ENCODE peak calls at places on chromosomes 5 and 9, in ten cellular contexts. Y, F, N, X, Q, A, B, C, H and V are unnamed samples.

GRCh38 chr9:110293246-110293645 is 36.9 kb upstream of the TXN start:
- DNase-seq in Y (no peak), F (no peak), N (no peak), X (no peak), Q (peak), A (no peak), B (no peak), C (no peak), H (no peak), V (no peak)

GRCh38 chr5:131224387-131225191 is 39.3 kb upstream of the CDC42SE2 start:
- DNase-seq in Y (peak), F (no peak), N (no peak), X (no peak), Q (no peak), A (no peak), B (peak), C (no peak), H (peak), V (peak)

GRCh38 chr9:93020785-93021670 is 37.5 kb upstream of the SUSD3 start:
- DNase-seq in Y (no peak), F (no peak), N (peak), X (no peak), Q (no peak), A (peak), B (no peak), C (no peak), H (no peak), V (no peak)

GRCh38 chr5:166083183-166083959 is 2208.1 kb upstream of the WWC1 start:
- DNase-seq in Y (no peak), F (no peak), N (no peak), X (no peak), Q (no peak), A (no peak), B (no peak), C (no peak), H (no peak), V (no peak)

GRCh38 chr9:72324974-72325373 is 40.0 kb downstream of the ZFAND5 start:
- DNase-seq in Y (no peak), F (no peak), N (no peak), X (no peak), Q (no peak), A (no peak), B (no peak), C (no peak), H (no peak), V (no peak)

GRCh38 chr5:91670565-91670964 is 287.4 kb upstream of the ARRDC3 start:
- DNase-seq in Y (no peak), F (no peak), N (no peak), X (no peak), Q (no peak), A (no peak), B (no peak), C (no peak), H (no peak), V (no peak)

GRCh38 chr5:169416583-169417196 is 115.8 kb upstream of the SLIT3 start:
- DNase-seq in Y (no peak), F (peak), N (peak), X (no peak), Q (peak), A (no peak), B (peak), C (peak), H (peak), V (peak)

GRCh38 chr9:93228453-93228852 is 44.5 kb downstream of the WNK2 start:
- DNase-seq in Y (no peak), F (no peak), N (no peak), X (no peak), Q (no peak), A (no peak), B (peak), C (no peak), H (no peak), V (no peak)

GRCh38 chr5:132228241-132229035 is 785 bp upstream of the P4HA2 start:
- DNase-seq in Y (no peak), F (no peak), N (no peak), X (no peak), Q (no peak), A (no peak), B (no peak), C (no peak), H (peak), V (no peak)

GRCh38 chr9:75941066-75941465 is 50.6 kb downstream of the PCSK5 start:
- DNase-seq in Y (no peak), F (no peak), N (no peak), X (no peak), Q (no peak), A (no peak), B (no peak), C (peak), H (peak), V (no peak)

GRCh38 chr9:24846248-24846912 is 300.7 kb upstream of the IZUMO3 start:
- DNase-seq in Y (no peak), F (no peak), N (no peak), X (no peak), Q (no peak), A (no peak), B (no peak), C (no peak), H (no peak), V (peak)

GRCh38 chr5:74262810-74263209 is 377.7 kb downstream of the ENC1 start:
- DNase-seq in Y (no peak), F (no peak), N (no peak), X (no peak), Q (no peak), A (no peak), B (no peak), C (no peak), H (no peak), V (no peak)

GRCh38 chr5:59893436-59894227 is at the start of gene PDE4D:
- DNase-seq in Y (peak), F (peak), N (no peak), X (peak), Q (peak), A (no peak), B (peak), C (peak), H (peak), V (peak)

GRCh38 chr5:32574540-32575175 is 10.7 kb upstream of the SUB1 start:
- DNase-seq in Y (no peak), F (no peak), N (no peak), X (no peak), Q (no peak), A (no peak), B (no peak), C (no peak), H (no peak), V (no peak)
- TF ChIP-seq CTCF in Y (no peak), F (no peak), N (no peak), X (no peak), Q (no peak), A (no peak), B (no peak), C (no peak), H (no peak), V (no peak)

DNA sequence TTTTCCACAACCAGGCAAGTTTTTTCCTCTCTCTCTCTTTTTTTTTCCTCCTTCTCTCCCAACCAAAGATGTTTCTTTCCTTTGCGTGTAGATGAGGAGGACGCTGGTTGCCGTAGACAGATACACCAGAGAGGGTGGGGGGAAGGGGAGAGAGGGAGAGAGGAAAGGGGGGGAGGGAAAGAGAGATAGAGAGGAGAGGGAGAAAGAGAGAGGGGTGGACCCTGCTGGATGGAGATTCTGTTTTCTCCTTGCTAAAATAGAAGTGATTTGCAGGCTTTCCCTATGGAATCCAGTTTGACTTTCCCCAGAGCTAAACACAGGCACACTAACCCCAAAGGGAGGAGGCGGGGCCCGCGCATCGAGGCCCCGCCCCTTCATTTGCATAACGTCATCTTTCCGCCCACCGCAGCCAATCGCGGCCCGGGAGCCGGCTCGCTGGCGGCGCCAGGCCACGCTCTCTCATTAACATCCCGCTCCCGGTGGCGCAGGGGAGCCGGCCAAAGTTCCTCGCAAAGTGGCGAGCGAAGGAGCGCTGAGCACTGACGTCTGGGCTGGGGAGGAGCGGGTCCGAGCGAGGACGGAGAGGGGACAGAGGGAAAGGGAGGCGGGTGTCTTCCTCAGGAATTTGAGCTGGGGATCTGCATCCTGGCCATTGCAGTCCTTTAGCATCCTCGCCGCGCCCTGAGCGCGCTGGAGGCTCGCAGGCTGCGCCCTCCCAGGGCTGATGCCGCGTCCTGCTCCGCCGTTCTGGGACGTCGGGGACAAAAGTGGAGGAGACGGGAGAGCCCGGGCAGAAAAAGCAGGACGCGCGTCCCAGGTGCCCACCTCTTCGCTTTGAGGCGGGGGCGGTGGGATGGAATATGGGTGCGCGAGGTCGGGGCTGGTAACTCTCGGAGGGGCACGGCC is 559 bp upstream of the EBF1 start:
- DNase-seq in Y (peak), F (peak), N (peak), X (peak), Q (peak), A (peak), B (peak), C (peak), H (peak), V (peak)
- TF ChIP-seq CTCF in Y (no peak), F (no peak), N (no peak), X (no peak), Q (no peak), A (no peak), B (no peak), C (no peak), H (no peak), V (no peak)

DNA sequence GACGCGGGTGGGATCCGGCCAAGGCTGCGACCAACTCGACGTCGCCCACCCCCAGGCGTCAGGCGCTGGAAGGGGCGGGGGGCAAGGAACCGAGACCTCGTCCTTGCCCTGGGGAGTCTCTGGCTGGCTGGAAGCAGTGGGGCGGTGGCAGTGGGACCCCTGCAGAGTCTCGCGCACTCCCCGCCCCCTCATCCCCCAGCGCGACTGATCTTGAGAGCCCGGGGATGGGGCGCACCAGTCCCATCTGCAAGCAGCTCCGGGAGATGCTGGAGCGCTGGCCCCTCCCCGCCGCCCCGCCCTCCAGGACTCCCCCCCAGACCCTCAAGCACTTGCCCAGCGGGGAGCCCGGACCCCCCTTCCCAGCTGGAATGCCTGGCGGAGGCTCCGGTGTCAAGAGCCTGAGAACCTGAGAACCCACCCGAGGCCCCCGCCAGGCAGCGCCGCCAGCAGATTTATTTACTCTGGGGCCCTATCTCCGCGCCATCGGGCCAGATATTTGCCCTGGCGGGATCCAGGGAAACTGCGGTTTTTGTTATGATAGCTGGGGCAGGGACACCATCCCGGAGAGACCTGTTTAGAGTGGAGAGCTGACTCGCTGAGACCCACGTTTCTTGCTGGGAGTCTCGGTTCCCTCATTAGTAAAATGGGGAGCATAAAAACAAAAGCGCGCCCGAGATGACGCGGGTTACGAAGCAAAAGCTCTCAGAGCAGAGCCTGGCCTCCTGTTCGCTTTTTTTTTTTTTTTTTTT is 1.2 kb downstream of the PRRT1B start:
- DNase-seq in Y (no peak), F (peak), N (no peak), X (no peak), Q (peak), A (no peak), B (no peak), C (no peak), H (peak), V (no peak)
- TF ChIP-seq CTCF in Y (no peak), F (no peak), N (no peak), X (no peak), Q (no peak), A (no peak), B (no peak), C (no peak), H (no peak), V (no peak)

GRCh38 chr5:80124111-80124510 is 89.0 kb downstream of the THBS4 start:
- DNase-seq in Y (no peak), F (no peak), N (no peak), X (no peak), Q (no peak), A (no peak), B (no peak), C (no peak), H (no peak), V (no peak)
- TF ChIP-seq CTCF in Y (no peak), F (no peak), N (no peak), X (no peak), Q (no peak), A (no peak), B (no peak), C (no peak), H (no peak), V (no peak)

DNA sequence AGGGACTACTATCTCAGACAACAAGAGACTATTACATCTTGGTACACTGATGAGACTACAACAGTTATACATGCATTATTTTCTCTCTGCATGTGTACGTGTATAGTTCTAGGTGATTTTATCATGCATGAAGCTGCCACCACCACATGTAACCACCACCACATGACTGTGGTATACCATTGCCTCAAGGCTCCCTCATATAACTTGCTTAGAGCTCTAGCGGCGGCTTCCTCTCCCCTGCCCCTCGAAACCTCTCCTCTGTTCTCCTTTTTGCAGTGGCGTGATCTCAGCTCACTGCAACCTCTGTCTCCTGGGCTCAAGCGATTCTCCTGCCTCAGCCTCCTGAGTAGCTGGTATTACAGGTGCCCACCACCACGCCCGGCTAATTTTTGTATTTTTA is 162.3 kb downstream of the AOPEP start:
- DNase-seq in Y (no peak), F (no peak), N (no peak), X (no peak), Q (no peak), A (no peak), B (no peak), C (no peak), H (no peak), V (no peak)
- TF ChIP-seq CTCF in Y (no peak), F (no peak), N (no peak), X (no peak), Q (no peak), A (no peak), B (no peak), C (no peak), H (no peak), V (no peak)

GRCh38 chr5:892390-893136 is at the start of the genes BRD9 and TRIP13:
- DNase-seq in Y (peak), F (peak), N (peak), X (peak), Q (peak), A (peak), B (peak), C (peak), H (peak), V (peak)
- TF ChIP-seq CTCF in Y (peak), F (no peak), N (no peak), X (no peak), Q (no peak), A (no peak), B (peak), C (no peak), H (no peak), V (no peak)